ENCODE peak calls at places on chromosomes 1 and 21, in nine cellular contexts. One of them, this sample, is unnamed.

GRCh38 chr1:66731462-66731861 is 20.8 kb upstream of the DYNLT5 start:
- DNase-seq in nephron progenitor cell: no peak
- DNase-seq in AG08396: no peak
- DNase-seq in T-cell: no peak
- DNase-seq in activated naive CD4-positive, alpha-beta T cell treated with anti-CD3 and anti-CD28 coated beads, Interleukin-2, amount 50 U/mL, for 16 hours: no peak
- DNase-seq in hypothalamus: no peak
- DNase-seq in stimulated activated CD8-positive, alpha-beta memory T cell treated with anti-CD3 and anti-CD28 coated beads, Interleukin-2, amount 100 ng/mL, for 1 hour: no peak
- DNase-seq in NCI-H2081: no peak
- DNase-seq in nucleus accumbens: no peak
- DNase-seq in this sample: no peak

GRCh38 chr1:21174230-21174629 is 2.5 kb downstream of the EIF4G3 start:
- DNase-seq in T-cell: no peak
- DNase-seq in activated naive CD4-positive, alpha-beta T cell treated with anti-CD3 and anti-CD28 coated beads, Interleukin-2, amount 50 U/mL, for 16 hours: no peak
- DNase-seq in nephron progenitor cell: no peak
- DNase-seq in AG08396: no peak
- DNase-seq in NCI-H2081: no peak
- DNase-seq in stimulated activated CD8-positive, alpha-beta memory T cell treated with anti-CD3 and anti-CD28 coated beads, Interleukin-2, amount 100 ng/mL, for 1 hour: no peak
- DNase-seq in nucleus accumbens: no peak
- DNase-seq in hypothalamus: no peak
- DNase-seq in this sample: no peak

GRCh38 chr1:173451981-173452380 is 25.2 kb upstream of the PRDX6 start:
- DNase-seq in nephron progenitor cell: no peak
- DNase-seq in hypothalamus: peak
- DNase-seq in activated naive CD4-positive, alpha-beta T cell treated with anti-CD3 and anti-CD28 coated beads, Interleukin-2, amount 50 U/mL, for 16 hours: no peak
- DNase-seq in AG08396: no peak
- DNase-seq in stimulated activated CD8-positive, alpha-beta memory T cell treated with anti-CD3 and anti-CD28 coated beads, Interleukin-2, amount 100 ng/mL, for 1 hour: no peak
- DNase-seq in NCI-H2081: no peak
- DNase-seq in T-cell: no peak
- DNase-seq in nucleus accumbens: no peak
- DNase-seq in this sample: no peak

GRCh38 chr1:231485029-231485784 is 43.3 kb upstream of the TSNAX start:
- DNase-seq in stimulated activated CD8-positive, alpha-beta memory T cell treated with anti-CD3 and anti-CD28 coated beads, Interleukin-2, amount 100 ng/mL, for 1 hour: no peak
- DNase-seq in T-cell: no peak
- DNase-seq in activated naive CD4-positive, alpha-beta T cell treated with anti-CD3 and anti-CD28 coated beads, Interleukin-2, amount 50 U/mL, for 16 hours: no peak
- DNase-seq in hypothalamus: no peak
- DNase-seq in NCI-H2081: no peak
- DNase-seq in nephron progenitor cell: no peak
- DNase-seq in AG08396: no peak
- DNase-seq in nucleus accumbens: no peak
- DNase-seq in this sample: no peak

GRCh38 chr1:193676996-193677569 is 490.7 kb upstream of the B3GALT2 start:
- DNase-seq in hypothalamus: no peak
- DNase-seq in nucleus accumbens: no peak
- DNase-seq in AG08396: no peak
- DNase-seq in T-cell: no peak
- DNase-seq in activated naive CD4-positive, alpha-beta T cell treated with anti-CD3 and anti-CD28 coated beads, Interleukin-2, amount 50 U/mL, for 16 hours: no peak
- DNase-seq in stimulated activated CD8-positive, alpha-beta memory T cell treated with anti-CD3 and anti-CD28 coated beads, Interleukin-2, amount 100 ng/mL, for 1 hour: no peak
- DNase-seq in NCI-H2081: no peak
- DNase-seq in nephron progenitor cell: no peak
- DNase-seq in this sample: no peak

GRCh38 chr21:46120301-46121285 is 22.7 kb downstream of the COL6A2 start:
- DNase-seq in stimulated activated CD8-positive, alpha-beta memory T cell treated with anti-CD3 and anti-CD28 coated beads, Interleukin-2, amount 100 ng/mL, for 1 hour: no peak
- DNase-seq in hypothalamus: no peak
- DNase-seq in T-cell: no peak
- DNase-seq in activated naive CD4-positive, alpha-beta T cell treated with anti-CD3 and anti-CD28 coated beads, Interleukin-2, amount 50 U/mL, for 16 hours: peak
- DNase-seq in nucleus accumbens: no peak
- DNase-seq in NCI-H2081: no peak
- DNase-seq in nephron progenitor cell: no peak
- DNase-seq in AG08396: no peak
- DNase-seq in this sample: no peak

GRCh38 chr1:235295902-235296350 is 32.1 kb downstream of the ARID4B start:
- DNase-seq in AG08396: peak
- DNase-seq in stimulated activated CD8-positive, alpha-beta memory T cell treated with anti-CD3 and anti-CD28 coated beads, Interleukin-2, amount 100 ng/mL, for 1 hour: no peak
- DNase-seq in nucleus accumbens: no peak
- DNase-seq in hypothalamus: no peak
- DNase-seq in NCI-H2081: no peak
- DNase-seq in nephron progenitor cell: no peak
- DNase-seq in activated naive CD4-positive, alpha-beta T cell treated with anti-CD3 and anti-CD28 coated beads, Interleukin-2, amount 50 U/mL, for 16 hours: no peak
- DNase-seq in T-cell: no peak
- DNase-seq in this sample: no peak

GRCh38 chr1:220887868-220888664 is 8.8 kb downstream of the HLX start:
- DNase-seq in activated naive CD4-positive, alpha-beta T cell treated with anti-CD3 and anti-CD28 coated beads, Interleukin-2, amount 50 U/mL, for 16 hours: no peak
- DNase-seq in nucleus accumbens: no peak
- DNase-seq in AG08396: peak
- DNase-seq in NCI-H2081: no peak
- DNase-seq in hypothalamus: no peak
- DNase-seq in nephron progenitor cell: no peak
- DNase-seq in stimulated activated CD8-positive, alpha-beta memory T cell treated with anti-CD3 and anti-CD28 coated beads, Interleukin-2, amount 100 ng/mL, for 1 hour: no peak
- DNase-seq in T-cell: no peak
- DNase-seq in this sample: no peak

GRCh38 chr1:111818081-111818480 is 62.4 kb downstream of the DDX20 start:
- DNase-seq in hypothalamus: no peak
- DNase-seq in nephron progenitor cell: no peak
- DNase-seq in NCI-H2081: no peak
- DNase-seq in nucleus accumbens: no peak
- DNase-seq in T-cell: no peak
- DNase-seq in activated naive CD4-positive, alpha-beta T cell treated with anti-CD3 and anti-CD28 coated beads, Interleukin-2, amount 50 U/mL, for 16 hours: no peak
- DNase-seq in AG08396: no peak
- DNase-seq in stimulated activated CD8-positive, alpha-beta memory T cell treated with anti-CD3 and anti-CD28 coated beads, Interleukin-2, amount 100 ng/mL, for 1 hour: no peak
- DNase-seq in this sample: no peak

GRCh38 chr1:214453109-214453722 is 98.2 kb downstream of the PTPN14 start:
- DNase-seq in NCI-H2081: no peak
- DNase-seq in nucleus accumbens: no peak
- DNase-seq in T-cell: no peak
- DNase-seq in AG08396: no peak
- DNase-seq in activated naive CD4-positive, alpha-beta T cell treated with anti-CD3 and anti-CD28 coated beads, Interleukin-2, amount 50 U/mL, for 16 hours: no peak
- DNase-seq in hypothalamus: no peak
- DNase-seq in stimulated activated CD8-positive, alpha-beta memory T cell treated with anti-CD3 and anti-CD28 coated beads, Interleukin-2, amount 100 ng/mL, for 1 hour: no peak
- DNase-seq in nephron progenitor cell: no peak
- DNase-seq in this sample: no peak

GRCh38 chr1:177848577-177848976 is 121.3 kb downstream of the SEC16B start:
- DNase-seq in hypothalamus: no peak
- DNase-seq in T-cell: no peak
- DNase-seq in NCI-H2081: no peak
- DNase-seq in AG08396: no peak
- DNase-seq in nucleus accumbens: no peak
- DNase-seq in nephron progenitor cell: no peak
- DNase-seq in stimulated activated CD8-positive, alpha-beta memory T cell treated with anti-CD3 and anti-CD28 coated beads, Interleukin-2, amount 100 ng/mL, for 1 hour: no peak
- DNase-seq in activated naive CD4-positive, alpha-beta T cell treated with anti-CD3 and anti-CD28 coated beads, Interleukin-2, amount 50 U/mL, for 16 hours: no peak
- DNase-seq in this sample: no peak

GRCh38 chr1:63829349-63830327 is 55.8 kb downstream of the ROR1 start:
- DNase-seq in T-cell: no peak
- DNase-seq in activated naive CD4-positive, alpha-beta T cell treated with anti-CD3 and anti-CD28 coated beads, Interleukin-2, amount 50 U/mL, for 16 hours: no peak
- DNase-seq in hypothalamus: no peak
- DNase-seq in nephron progenitor cell: no peak
- DNase-seq in NCI-H2081: no peak
- DNase-seq in AG08396: peak
- DNase-seq in stimulated activated CD8-positive, alpha-beta memory T cell treated with anti-CD3 and anti-CD28 coated beads, Interleukin-2, amount 100 ng/mL, for 1 hour: no peak
- DNase-seq in nucleus accumbens: no peak
- DNase-seq in this sample: no peak